ENCODE peak calls at places on chromosomes 13 and 19, in ten cellular contexts. One of them, this sample, is unnamed.

GRCh38 chr13:44311011-44311481 is 62.6 kb upstream of the SERP2 start:
- DNase-seq in fibroblast of pulmonary artery: peak; percentile 55
- DNase-seq in foreskin fibroblast: peak; percentile 75
- DNase-seq in AG04449: no peak
- DNase-seq in fibroblast of mammary gland: peak; percentile 84
- DNase-seq in uterus: no peak
- DNase-seq in colonic mucosa: no peak
- DNase-seq in lower leg skin: peak; percentile 63
- DNase-seq in psoas muscle: no peak
- DNase-seq in K562: no peak
- DNase-seq in this sample: no peak

GRCh38 chr13:20193142-20193923 is 595 bp upstream of the GJB2 start:
- DNase-seq in psoas muscle: no peak
- DNase-seq in fibroblast of mammary gland: no peak
- DNase-seq in foreskin fibroblast: peak; percentile 44
- DNase-seq in AG04449: no peak
- DNase-seq in fibroblast of pulmonary artery: no peak
- DNase-seq in uterus: no peak
- DNase-seq in K562: no peak
- DNase-seq in lower leg skin: no peak
- DNase-seq in colonic mucosa: no peak
- DNase-seq in this sample: no peak

GRCh38 chr19:30060872-30061556 is 119.0 kb downstream of the URI1 start:
- DNase-seq in colonic mucosa: no peak
- DNase-seq in AG04449: no peak
- DNase-seq in fibroblast of pulmonary artery: no peak
- DNase-seq in uterus: no peak
- DNase-seq in K562: peak; percentile 44
- DNase-seq in lower leg skin: no peak
- DNase-seq in foreskin fibroblast: no peak
- DNase-seq in fibroblast of mammary gland: no peak
- DNase-seq in psoas muscle: no peak
- DNase-seq in this sample: no peak

GRCh38 chr19:13872695-13873389 is 4.1 kb upstream of the NANOS3 start:
- DNase-seq in AG04449: no peak
- DNase-seq in uterus: no peak
- DNase-seq in lower leg skin: no peak
- DNase-seq in K562: peak; percentile 82
- DNase-seq in fibroblast of pulmonary artery: no peak
- DNase-seq in fibroblast of mammary gland: no peak
- DNase-seq in foreskin fibroblast: peak; percentile 41
- DNase-seq in colonic mucosa: peak; percentile 62
- DNase-seq in psoas muscle: no peak
- DNase-seq in this sample: no peak

GRCh38 chr13:113124211-113125025 is 1.8 kb downstream of the F10 start:
- DNase-seq in K562: no peak
- DNase-seq in psoas muscle: no peak
- DNase-seq in uterus: peak; percentile 7
- DNase-seq in AG04449: no peak
- DNase-seq in lower leg skin: no peak
- DNase-seq in fibroblast of pulmonary artery: no peak
- DNase-seq in fibroblast of mammary gland: no peak
- DNase-seq in foreskin fibroblast: no peak
- DNase-seq in colonic mucosa: no peak
- DNase-seq in this sample: no peak

GRCh38 chr13:114032121-114032799 is 58.4 kb upstream of the C13orf46 start:
- DNase-seq in foreskin fibroblast: peak; percentile 82
- DNase-seq in lower leg skin: no peak
- DNase-seq in K562: no peak
- DNase-seq in uterus: peak; percentile 73
- DNase-seq in fibroblast of pulmonary artery: peak; percentile 82
- DNase-seq in AG04449: no peak
- DNase-seq in colonic mucosa: no peak
- DNase-seq in fibroblast of mammary gland: peak; percentile 83
- DNase-seq in psoas muscle: no peak
- DNase-seq in this sample: no peak

GRCh38 chr19:14650161-14650560 is 24.5 kb downstream of the ADGRE3 start:
- DNase-seq in fibroblast of pulmonary artery: no peak
- DNase-seq in AG04449: no peak
- DNase-seq in uterus: no peak
- DNase-seq in lower leg skin: no peak
- DNase-seq in fibroblast of mammary gland: no peak
- DNase-seq in foreskin fibroblast: no peak
- DNase-seq in psoas muscle: no peak
- DNase-seq in K562: no peak
- DNase-seq in colonic mucosa: no peak
- DNase-seq in this sample: no peak

GRCh38 chr13:39892731-39893293 is 237.3 kb downstream of the COG6 start:
- DNase-seq in psoas muscle: no peak
- DNase-seq in AG04449: no peak
- DNase-seq in lower leg skin: no peak
- DNase-seq in foreskin fibroblast: peak; percentile 41
- DNase-seq in fibroblast of mammary gland: peak; percentile 65
- DNase-seq in uterus: peak; percentile 51
- DNase-seq in colonic mucosa: no peak
- DNase-seq in fibroblast of pulmonary artery: peak; percentile 94
- DNase-seq in K562: no peak
- DNase-seq in this sample: no peak

GRCh38 chr19:29293292-29293691 is 80.3 kb upstream of the UQCRFS1 start:
- DNase-seq in AG04449: no peak
- DNase-seq in fibroblast of pulmonary artery: no peak
- DNase-seq in fibroblast of mammary gland: no peak
- DNase-seq in colonic mucosa: no peak
- DNase-seq in psoas muscle: no peak
- DNase-seq in uterus: no peak
- DNase-seq in K562: no peak
- DNase-seq in lower leg skin: no peak
- DNase-seq in foreskin fibroblast: no peak
- DNase-seq in this sample: no peak

GRCh38 chr13:114062754-114063153 is 69.7 kb downstream of the RASA3 start:
- DNase-seq in foreskin fibroblast: peak; percentile 35
- DNase-seq in fibroblast of pulmonary artery: no peak
- DNase-seq in psoas muscle: peak; percentile 60
- DNase-seq in colonic mucosa: no peak
- DNase-seq in AG04449: no peak
- DNase-seq in lower leg skin: no peak
- DNase-seq in K562: no peak
- DNase-seq in uterus: no peak
- DNase-seq in fibroblast of mammary gland: no peak
- DNase-seq in this sample: no peak

GRCh38 chr13:71169125-71169524 is 697.9 kb downstream of the DACH1 start:
- DNase-seq in lower leg skin: no peak
- DNase-seq in colonic mucosa: no peak
- DNase-seq in AG04449: no peak
- DNase-seq in fibroblast of mammary gland: no peak
- DNase-seq in foreskin fibroblast: no peak
- DNase-seq in uterus: no peak
- DNase-seq in fibroblast of pulmonary artery: no peak
- DNase-seq in psoas muscle: no peak
- DNase-seq in K562: no peak
- DNase-seq in this sample: no peak

GRCh38 chr13:113647351-113648217 is 10.4 kb downstream of the ATP4B start:
- DNase-seq in uterus: peak; percentile 69
- DNase-seq in foreskin fibroblast: peak; percentile 63
- DNase-seq in AG04449: no peak
- DNase-seq in K562: no peak
- DNase-seq in lower leg skin: peak; percentile 79
- DNase-seq in fibroblast of pulmonary artery: peak; percentile 64
- DNase-seq in psoas muscle: peak; percentile 91
- DNase-seq in fibroblast of mammary gland: peak; percentile 18
- DNase-seq in colonic mucosa: peak; percentile 95
- DNase-seq in this sample: peak; percentile 99

DNA sequence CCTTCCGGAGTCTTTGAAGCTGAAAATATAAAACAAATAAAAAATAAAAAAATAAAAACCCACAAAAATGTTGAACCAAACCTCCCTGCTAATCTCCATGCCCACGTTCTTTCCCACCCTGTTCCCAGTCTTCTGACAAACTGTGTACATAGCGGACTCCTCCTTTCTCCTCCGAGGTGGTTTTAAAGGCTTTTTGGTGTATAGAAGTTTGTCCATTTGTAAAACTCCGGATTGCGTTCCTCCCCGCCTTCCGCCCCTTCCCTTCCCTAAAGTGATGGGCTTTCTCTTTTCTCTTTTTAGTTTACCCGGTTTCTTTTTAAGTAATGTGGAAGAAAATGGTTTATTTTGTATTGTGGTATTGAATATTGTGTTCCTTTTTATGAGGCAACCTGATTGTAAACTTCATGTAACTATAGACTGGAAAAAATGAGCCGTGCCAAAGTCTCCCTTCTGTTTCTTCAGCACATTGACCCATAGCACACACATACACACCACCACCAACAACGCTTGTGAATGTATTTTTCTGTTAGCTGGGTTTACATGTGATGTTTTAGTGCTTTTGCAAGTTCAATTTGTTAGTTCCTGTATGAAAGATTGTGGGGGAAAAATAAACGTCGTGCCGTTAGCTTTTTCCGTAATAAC is 4.4 kb downstream of the ZIC2 start:
- DNase-seq in psoas muscle: no peak
- DNase-seq in AG04449: no peak
- DNase-seq in foreskin fibroblast: no peak
- DNase-seq in colonic mucosa: no peak
- DNase-seq in fibroblast of pulmonary artery: no peak
- DNase-seq in uterus: no peak
- DNase-seq in K562: no peak
- DNase-seq in fibroblast of mammary gland: no peak
- DNase-seq in lower leg skin: no peak
- DNase-seq in this sample: no peak
- H3K4me3 ChIP-seq in psoas muscle: no peak overlapping the region
- H3K4me3 ChIP-seq in AG04449: no peak overlapping the region
- H3K4me3 ChIP-seq in foreskin fibroblast: no peak overlapping the region
- H3K4me3 ChIP-seq in colonic mucosa: no peak overlapping the region
- H3K4me3 ChIP-seq in fibroblast of pulmonary artery: no peak overlapping the region
- H3K4me3 ChIP-seq in uterus: no peak overlapping the region
- H3K4me3 ChIP-seq in K562: no peak overlapping the region
- H3K4me3 ChIP-seq in fibroblast of mammary gland: no peak overlapping the region
- H3K4me3 ChIP-seq in lower leg skin: no peak overlapping the region
- H3K4me3 ChIP-seq in this sample: no peak overlapping the region

GRCh38 chr19:38360839-38361631 is 13.3 kb upstream of the PSMD8 start:
- DNase-seq in AG04449: no peak
- DNase-seq in uterus: no peak
- DNase-seq in fibroblast of mammary gland: no peak
- DNase-seq in lower leg skin: no peak
- DNase-seq in K562: no peak
- DNase-seq in foreskin fibroblast: no peak
- DNase-seq in psoas muscle: no peak
- DNase-seq in colonic mucosa: no peak
- DNase-seq in fibroblast of pulmonary artery: no peak
- DNase-seq in this sample: no peak
- H3K4me3 ChIP-seq in AG04449: peak overlapping the region; percentile 63
- H3K4me3 ChIP-seq in uterus: peak overlapping the region; percentile 36
- H3K4me3 ChIP-seq in fibroblast of mammary gland: peak overlapping the region; percentile 53
- H3K4me3 ChIP-seq in lower leg skin: peak overlapping the region; percentile 34
- H3K4me3 ChIP-seq in K562: peak overlapping the region; percentile 64
- H3K4me3 ChIP-seq in foreskin fibroblast: peak overlapping the region; percentile 65
- H3K4me3 ChIP-seq in psoas muscle: peak overlapping the region; percentile 75
- H3K4me3 ChIP-seq in colonic mucosa: peak overlapping the region; percentile 62
- H3K4me3 ChIP-seq in fibroblast of pulmonary artery: peak overlapping the region; percentile 62
- H3K4me3 ChIP-seq in this sample: peak overlapping the region; percentile 76

GRCh38 chr19:11539495-11540365 is 1.1 kb downstream of the CNN1 start:
- DNase-seq in fibroblast of mammary gland: no peak
- DNase-seq in psoas muscle: no peak
- DNase-seq in foreskin fibroblast: peak; percentile 43
- DNase-seq in lower leg skin: no peak
- DNase-seq in fibroblast of pulmonary artery: peak; percentile 33
- DNase-seq in K562: peak; percentile 85
- DNase-seq in uterus: peak; percentile 73
- DNase-seq in AG04449: no peak
- DNase-seq in colonic mucosa: no peak
- DNase-seq in this sample: no peak

GRCh38 chr19:11541238-11541637 is 2.6 kb downstream of the CNN1 start:
- DNase-seq in AG04449: no peak
- DNase-seq in fibroblast of pulmonary artery: no peak
- DNase-seq in uterus: no peak
- DNase-seq in K562: no peak
- DNase-seq in fibroblast of mammary gland: no peak
- DNase-seq in colonic mucosa: no peak
- DNase-seq in lower leg skin: no peak
- DNase-seq in foreskin fibroblast: no peak
- DNase-seq in psoas muscle: no peak
- DNase-seq in this sample: no peak

GRCh38 chr19:11540642-11541041 is 2.0 kb downstream of the CNN1 start:
- DNase-seq in psoas muscle: no peak
- DNase-seq in AG04449: no peak
- DNase-seq in uterus: peak; percentile 29
- DNase-seq in foreskin fibroblast: no peak
- DNase-seq in fibroblast of mammary gland: no peak
- DNase-seq in lower leg skin: no peak
- DNase-seq in colonic mucosa: no peak
- DNase-seq in K562: no peak
- DNase-seq in fibroblast of pulmonary artery: no peak
- DNase-seq in this sample: no peak

GRCh38 chr19:11535792-11536595 is 2.7 kb upstream of the CNN1 start:
- DNase-seq in lower leg skin: peak; percentile 68
- DNase-seq in psoas muscle: peak; percentile 95
- DNase-seq in uterus: peak; percentile 94
- DNase-seq in fibroblast of mammary gland: peak; percentile 81
- DNase-seq in AG04449: no peak
- DNase-seq in foreskin fibroblast: peak; percentile 96
- DNase-seq in colonic mucosa: peak; percentile 91
- DNase-seq in fibroblast of pulmonary artery: peak; percentile 90
- DNase-seq in K562: peak; percentile 95
- DNase-seq in this sample: peak; percentile 95

GRCh38 chr19:11538232-11539036 is at the start of gene CNN1:
- DNase-seq in uterus: peak; percentile 94
- DNase-seq in K562: peak; percentile 81
- DNase-seq in AG04449: no peak
- DNase-seq in foreskin fibroblast: peak; percentile 73
- DNase-seq in colonic mucosa: no peak
- DNase-seq in psoas muscle: peak; percentile 59
- DNase-seq in fibroblast of mammary gland: peak; percentile 25
- DNase-seq in lower leg skin: no peak
- DNase-seq in fibroblast of pulmonary artery: peak; percentile 74
- DNase-seq in this sample: no peak
- H3K4me3 ChIP-seq in uterus: peak within 1 kb of the TSS; percentile 94
- H3K4me3 ChIP-seq in K562: peak within 1 kb of the TSS; percentile 31
- H3K4me3 ChIP-seq in AG04449: peak within 1 kb of the TSS; percentile 64
- H3K4me3 ChIP-seq in foreskin fibroblast: peak within 1 kb of the TSS; percentile 38
- H3K4me3 ChIP-seq in colonic mucosa: peak within 1 kb of the TSS; percentile 13
- H3K4me3 ChIP-seq in psoas muscle: peak within 1 kb of the TSS; percentile 47
- H3K4me3 ChIP-seq in fibroblast of mammary gland: no peak within 1 kb of the TSS
- H3K4me3 ChIP-seq in lower leg skin: no peak within 1 kb of the TSS
- H3K4me3 ChIP-seq in fibroblast of pulmonary artery: peak within 1 kb of the TSS; percentile 18
- H3K4me3 ChIP-seq in this sample: no peak within 1 kb of the TSS

GRCh38 chr19:5339470-5339949 is 1.1 kb downstream of the PTPRS start:
- DNase-seq in AG04449: no peak
- DNase-seq in uterus: no peak
- DNase-seq in lower leg skin: no peak
- DNase-seq in fibroblast of pulmonary artery: no peak
- DNase-seq in psoas muscle: no peak
- DNase-seq in fibroblast of mammary gland: no peak
- DNase-seq in colonic mucosa: no peak
- DNase-seq in foreskin fibroblast: no peak
- DNase-seq in K562: no peak
- DNase-seq in this sample: no peak
- H3K4me3 ChIP-seq in AG04449: peak overlapping the region; percentile 68
- H3K4me3 ChIP-seq in uterus: peak overlapping the region; percentile 25
- H3K4me3 ChIP-seq in lower leg skin: no peak overlapping the region
- H3K4me3 ChIP-seq in fibroblast of pulmonary artery: peak overlapping the region; percentile 63
- H3K4me3 ChIP-seq in psoas muscle: peak overlapping the region; percentile 58
- H3K4me3 ChIP-seq in fibroblast of mammary gland: peak overlapping the region; percentile 20
- H3K4me3 ChIP-seq in colonic mucosa: no peak overlapping the region
- H3K4me3 ChIP-seq in foreskin fibroblast: peak overlapping the region; percentile 62
- H3K4me3 ChIP-seq in K562: peak overlapping the region; percentile 58
- H3K4me3 ChIP-seq in this sample: peak overlapping the region; percentile 61